ENCODE peak calls at places on chromosomes 1 and 21, in six cellular contexts. K is mammary epithelial cell, O is OCI-LY7, M is body of pancreas, J is SJSA1, I is right cardiac atrium. H is an unnamed sample.

GRCh38 chr1:192907545-192908243 is 98.9 kb downstream of the RGS2 start:
- DNase-seq in I (no peak), M (no peak), J (no peak), K (peak; percentile 91), O (no peak), H (peak; percentile 53)

GRCh38 chr1:1440941-1441888 is 5.7 kb downstream of the VWA1 start:
- DNase-seq in I (peak; percentile 87), M (peak; percentile 62), J (peak; percentile 60), O (peak; percentile 52), K (no peak), H (no peak)

GRCh38 chr1:203291201-203292096 is 13.9 kb upstream of the BTG2 start:
- DNase-seq in K (no peak), O (no peak), I (no peak), M (peak; percentile 67), J (no peak), H (no peak)

GRCh38 chr1:84998642-84999280 is 1.8 kb upstream of the MCOLN2 start:
- DNase-seq in O (peak; percentile 83), J (no peak), K (no peak), M (no peak), I (no peak), H (no peak)

GRCh38 chr1:93448292-93448982 is 519 bp downstream of the FNBP1L start:
- DNase-seq in M (peak; percentile 58), J (peak; percentile 67), K (peak; percentile 37), O (no peak), I (peak; percentile 83), H (no peak)

GRCh38 chr1:78437393-78437792 is 53.4 kb upstream of the PTGFR start:
- DNase-seq in J (no peak), M (no peak), O (no peak), I (no peak), K (no peak), H (peak; percentile 12)

GRCh38 chr1:77039739-77040138 is 172.5 kb downstream of the ST6GALNAC5 start:
- DNase-seq in O (no peak), M (no peak), J (peak; percentile 84), K (peak; percentile 95), I (no peak), H (peak; percentile 94)

GRCh38 chr1:86741947-86742572 is 37.7 kb downstream of the SH3GLB1 start:
- DNase-seq in K (peak; percentile 12), J (no peak), M (peak; percentile 28), I (no peak), O (peak; percentile 56), H (peak; percentile 36)

GRCh38 chr21:38989745-38990423 is 184.2 kb downstream of the ETS2 start:
- DNase-seq in I (peak; percentile 74), M (peak; percentile 43), O (no peak), J (peak; percentile 71), K (peak; percentile 91), H (peak; percentile 85)

GRCh38 chr21:41508415-41509205 is 652 bp upstream of the TMPRSS2 start:
- DNase-seq in M (no peak), O (no peak), J (no peak), I (no peak), K (no peak), H (no peak)

GRCh38 chr1:243705585-243705984 is 144.5 kb downstream of the AKT3 start:
- DNase-seq in K (no peak), M (no peak), J (no peak), O (no peak), I (no peak), H (no peak)

GRCh38 chr21:15001773-15002647 is 62.8 kb downstream of the NRIP1 start:
- DNase-seq in M (no peak), I (no peak), O (no peak), K (no peak), J (no peak), H (no peak)

GRCh38 chr1:6646499-6647148 is 22.0 kb downstream of the THAP3 start:
- DNase-seq in O (peak; percentile 65), J (no peak), I (no peak), K (peak; percentile 24), M (peak; percentile 49), H (peak; percentile 31)

GRCh38 chr1:227891223-227891954 is 56.3 kb downstream of the WNT9A start:
- DNase-seq in J (peak; percentile 40), I (peak; percentile 31), K (no peak), O (no peak), M (peak; percentile 7), H (no peak)

GRCh38 chr1:228298471-228298870 is 90.6 kb downstream of the OBSCN start:
- DNase-seq in K (no peak), I (no peak), M (no peak), J (no peak), O (no peak), H (no peak)

GRCh38 chr1:185608166-185608565 is 126.0 kb upstream of the HMCN1 start:
- DNase-seq in O (no peak), K (peak; percentile 21), J (no peak), M (no peak), I (no peak), H (peak; percentile 33)

GRCh38 chr1:156670791-156671190 is 6.4 kb downstream of the NES start:
- DNase-seq in O (no peak), M (no peak), I (peak; percentile 28), K (no peak), J (no peak), H (no peak)

GRCh38 chr1:91765880-91766443 is 120.0 kb downstream of the TGFBR3 start:
- DNase-seq in K (no peak), J (no peak), I (no peak), M (no peak), O (no peak), H (no peak)

DNA sequence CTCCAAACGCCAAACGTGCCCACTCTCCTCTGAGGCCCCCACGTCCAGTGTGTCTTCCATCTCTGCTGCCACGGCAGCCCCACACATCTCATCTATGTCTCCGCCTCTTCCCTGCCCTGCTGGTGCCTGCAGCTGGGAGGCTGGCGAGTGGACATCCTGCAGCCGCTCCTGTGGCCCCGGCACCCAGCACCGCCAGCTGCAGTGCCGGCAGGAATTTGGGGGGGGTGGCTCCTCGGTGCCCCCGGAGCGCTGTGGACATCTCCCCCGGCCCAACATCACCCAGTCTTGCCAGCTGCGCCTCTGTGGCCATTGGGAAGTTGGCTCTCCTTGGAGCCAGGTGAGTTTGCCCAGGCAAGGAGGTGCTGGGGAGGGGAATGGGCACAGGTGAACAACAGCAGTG is 8.6 kb downstream of the ADAMTSL4 start:
- DNase-seq in I (no peak), O (no peak), J (no peak), K (no peak), M (no peak), H (no peak)
- H3K27ac ChIP-seq in I (no peak overlapping the region), O (no peak overlapping the region), J (no peak overlapping the region), K (no peak overlapping the region), M (no peak overlapping the region), H (no peak overlapping the region)

GRCh38 chr1:27522860-27523665 is 33.1 kb upstream of the WASF2 start:
- DNase-seq in K (no peak), I (peak; percentile 85), M (no peak), O (peak; percentile 65), J (no peak), H (no peak)
- H3K27ac ChIP-seq in K (peak overlapping the region; percentile 83), I (peak overlapping the region; percentile 10), M (peak overlapping the region; percentile 44), O (no peak overlapping the region), J (no peak overlapping the region), H (no peak overlapping the region)

DNA sequence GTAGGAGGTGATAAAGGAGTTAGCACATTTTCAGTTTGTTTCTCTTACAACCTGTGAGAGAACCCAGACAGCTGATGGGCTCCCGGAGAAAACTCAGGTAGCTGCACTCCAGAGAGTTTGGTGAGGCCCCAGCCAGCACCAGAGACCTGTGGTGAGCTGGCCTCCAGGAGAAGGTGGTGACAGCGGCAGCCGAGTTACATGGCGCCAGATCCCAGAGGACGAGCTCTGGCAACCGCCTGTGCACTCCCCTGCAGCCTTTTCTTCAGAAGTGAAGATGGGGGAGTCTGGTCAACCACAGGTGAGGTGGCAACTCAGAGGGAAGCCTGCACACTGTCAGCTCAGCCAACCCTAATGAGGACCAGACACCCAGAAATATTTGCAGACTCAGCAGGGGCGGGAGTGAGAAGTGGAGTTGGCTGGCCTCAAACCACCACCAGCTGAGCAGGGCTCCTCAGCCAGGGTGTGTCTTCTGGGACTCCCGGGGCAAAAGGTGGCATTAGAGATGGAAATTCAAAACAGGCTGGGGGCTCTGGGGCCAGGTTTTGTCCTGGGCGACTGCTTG is 209.7 kb downstream of the SETD4 start:
- DNase-seq in J (no peak), O (no peak), K (no peak), I (peak; percentile 56), M (no peak), H (no peak)
- H3K27ac ChIP-seq in J (no peak overlapping the region), O (no peak overlapping the region), K (no peak overlapping the region), I (no peak overlapping the region), M (no peak overlapping the region), H (no peak overlapping the region)

GRCh38 chr1:208160259-208160819 is 83.8 kb downstream of the PLXNA2 start:
- DNase-seq in O (no peak), J (no peak), I (no peak), K (no peak), M (no peak), H (no peak)

GRCh38 chr1:208159542-208160258 is 84.5 kb downstream of the PLXNA2 start:
- DNase-seq in M (peak; percentile 38), K (no peak), J (no peak), O (no peak), I (peak; percentile 74), H (peak; percentile 79)

GRCh38 chr1:208157769-208158168 is 86.4 kb downstream of the PLXNA2 start:
- DNase-seq in M (no peak), K (no peak), O (no peak), J (no peak), I (peak; percentile 69), H (no peak)

GRCh38 chr1:208161005-208161404 is 83.2 kb downstream of the PLXNA2 start:
- DNase-seq in I (no peak), J (no peak), K (no peak), M (no peak), O (no peak), H (no peak)

GRCh38 chr1:208158640-208159541 is 85.3 kb downstream of the PLXNA2 start:
- DNase-seq in J (no peak), O (no peak), M (no peak), I (no peak), K (no peak), H (no peak)
- H3K27ac ChIP-seq in J (no peak overlapping the region), O (no peak overlapping the region), M (peak overlapping the region; percentile 26), I (peak overlapping the region; percentile 48), K (no peak overlapping the region), H (no peak overlapping the region)

GRCh38 chr1:54397090-54397591 is 9.1 kb downstream of the SSBP3 start:
- DNase-seq in I (peak; percentile 83), M (peak; percentile 52), O (no peak), K (no peak), J (no peak), H (no peak)
- H3K27ac ChIP-seq in I (peak overlapping the region; percentile 37), M (no peak overlapping the region), O (no peak overlapping the region), K (no peak overlapping the region), J (no peak overlapping the region), H (no peak overlapping the region)

GRCh38 chr21:34091032-34091431 is 17.7 kb downstream of the MRPS6 start:
- DNase-seq in M (no peak), I (no peak), O (no peak), K (no peak), J (no peak), H (no peak)
- H3K27ac ChIP-seq in M (no peak overlapping the region), I (no peak overlapping the region), O (no peak overlapping the region), K (no peak overlapping the region), J (no peak overlapping the region), H (no peak overlapping the region)

H was measured in brain microvascular endothelial cell.